ENCODE peak calls at places on chromosomes 5 and 9, in ten cellular contexts. X is heart right ventricle; I is GM13977; W is RWPE2; Q is osteocyte; S is HFF-Myc; T is AG10803; L is tibial nerve; A is dorsolateral prefrontal cortex; N is CD4-positive, alpha-beta T cell. O is an unnamed sample.

GRCh38 chr5:119328753-119329602 is 26.8 kb upstream of the TNFAIP8 start:
- DNase-seq in X (no peak), I (no peak), W (no peak), Q (no peak), S (peak; percentile 70), T (peak; percentile 78), L (no peak), A (no peak), N (peak; percentile 67), O (no peak)

GRCh38 chr5:93675458-93676450 is 65.6 kb downstream of the POU5F2 start:
- DNase-seq in X (no peak), I (no peak), W (no peak), Q (no peak), S (no peak), T (no peak), L (no peak), A (no peak), N (no peak), O (no peak)

GRCh38 chr9:112025886-112026285 is 129.3 kb downstream of the UGCG start:
- DNase-seq in X (no peak), I (no peak), W (no peak), Q (no peak), S (no peak), T (no peak), L (no peak), A (no peak), N (no peak), O (no peak)

GRCh38 chr9:87372401-87372851 is 125.2 kb upstream of the DAPK1 start:
- DNase-seq in X (no peak), I (no peak), W (no peak), Q (no peak), S (no peak), T (no peak), L (no peak), A (no peak), N (no peak), O (no peak)

GRCh38 chr9:125745682-125746016 is 1.5 kb upstream of the PBX3 start:
- DNase-seq in X (no peak), I (no peak), W (no peak), Q (no peak), S (no peak), T (no peak), L (no peak), A (no peak), N (no peak), O (no peak)

GRCh38 chr5:163571755-163572154 is 66.3 kb downstream of the MAT2B start:
- DNase-seq in X (no peak), I (no peak), W (no peak), Q (no peak), S (peak; percentile 99), T (peak; percentile 95), L (no peak), A (peak; percentile 12), N (no peak), O (no peak)

GRCh38 chr5:63697811-63698210 is 264.4 kb downstream of the HTR1A start:
- DNase-seq in X (no peak), I (no peak), W (no peak), Q (no peak), S (no peak), T (no peak), L (no peak), A (no peak), N (no peak), O (no peak)

GRCh38 chr9:31745468-31745867 is 639.0 kb upstream of the ACO1 start:
- DNase-seq in X (no peak), I (no peak), W (no peak), Q (no peak), S (no peak), T (no peak), L (no peak), A (no peak), N (no peak), O (no peak)

GRCh38 chr5:18653216-18653752 is 1019.0 kb downstream of the TAF11L14 start:
- DNase-seq in X (no peak), I (no peak), W (no peak), Q (no peak), S (no peak), T (no peak), L (no peak), A (no peak), N (no peak), O (no peak)

GRCh38 chr9:130835441-130836298 is 616 bp downstream of the ABL1 start:
- DNase-seq in X (peak; percentile 35), I (peak; percentile 69), W (no peak), Q (no peak), S (no peak), T (peak; percentile 39), L (no peak), A (peak; percentile 49), N (no peak), O (no peak)

GRCh38 chr5:179311091-179311470 is 34.2 kb downstream of the ADAMTS2 start:
- DNase-seq in X (no peak), I (no peak), W (peak; percentile 54), Q (no peak), S (no peak), T (peak; percentile 43), L (no peak), A (no peak), N (no peak), O (no peak)

GRCh38 chr5:176474476-176474875 is 26.3 kb downstream of the FAF2 start:
- DNase-seq in X (no peak), I (no peak), W (no peak), Q (no peak), S (no peak), T (no peak), L (no peak), A (no peak), N (no peak), O (no peak)

GRCh38 chr5:8136271-8136670 is 267.3 kb downstream of the MTRR start:
- DNase-seq in X (no peak), I (no peak), W (no peak), Q (no peak), S (no peak), T (no peak), L (no peak), A (peak; percentile 25), N (no peak), O (no peak)

GRCh38 chr5:147339313-147339712 is 104.5 kb downstream of the STK32A start:
- DNase-seq in X (no peak), I (no peak), W (no peak), Q (no peak), S (no peak), T (no peak), L (no peak), A (no peak), N (no peak), O (no peak)

GRCh38 chr9:113998529-113999255 is 79.4 kb downstream of the AMBP start:
- DNase-seq in X (peak; percentile 4), I (no peak), W (no peak), Q (peak; percentile 78), S (no peak), T (no peak), L (no peak), A (peak; percentile 1), N (no peak), O (no peak)
- TF ChIP-seq CTCF in X (no peak), I (no peak), W (no peak), Q (peak; percentile 42), S (peak; percentile 49), T (peak; percentile 54), L (no peak), A (peak; percentile 29), N (no peak), O (peak; percentile 14)

GRCh38 chr5:65663804-65664521 is 39.1 kb downstream of the SHLD3 start:
- DNase-seq in X (no peak), I (no peak), W (no peak), Q (no peak), S (no peak), T (peak; percentile 22), L (no peak), A (no peak), N (no peak), O (no peak)
- TF ChIP-seq CTCF in X (peak; percentile 17), I (no peak), W (peak; percentile 60), Q (peak; percentile 44), S (peak; percentile 42), T (peak; percentile 51), L (no peak), A (peak; percentile 39), N (no peak), O (peak; percentile 53)

GRCh38 chr9:127574089-127574921 is 37.8 kb upstream of the STXBP1 start:
- DNase-seq in X (no peak), I (no peak), W (peak; percentile 83), Q (no peak), S (no peak), T (peak; percentile 67), L (no peak), A (peak; percentile 82), N (no peak), O (no peak)
- TF ChIP-seq CTCF in X (no peak), I (no peak), W (peak; percentile 19), Q (peak; percentile 22), S (no peak), T (peak; percentile 12), L (no peak), A (no peak), N (no peak), O (no peak)

GRCh38 chr5:78797945-78798731 is 149.6 kb upstream of the LHFPL2 start:
- DNase-seq in X (no peak), I (no peak), W (no peak), Q (no peak), S (no peak), T (peak; percentile 83), L (no peak), A (no peak), N (no peak), O (no peak)

GRCh38 chr5:78801413-78801812 is 152.8 kb upstream of the LHFPL2 start:
- DNase-seq in X (no peak), I (no peak), W (no peak), Q (no peak), S (no peak), T (no peak), L (no peak), A (no peak), N (no peak), O (no peak)

GRCh38 chr5:78803386-78803785 is 154.8 kb upstream of the LHFPL2 start:
- DNase-seq in X (peak; percentile 56), I (no peak), W (no peak), Q (no peak), S (no peak), T (peak; percentile 93), L (peak; percentile 34), A (peak; percentile 76), N (no peak), O (no peak)

GRCh38 chr5:78795757-78796156 is 147.2 kb upstream of the LHFPL2 start:
- DNase-seq in X (no peak), I (peak; percentile 46), W (no peak), Q (no peak), S (no peak), T (peak; percentile 61), L (no peak), A (no peak), N (no peak), O (no peak)

GRCh38 chr5:78799254-78800017 is 150.9 kb upstream of the LHFPL2 start:
- DNase-seq in X (no peak), I (no peak), W (no peak), Q (no peak), S (no peak), T (peak; percentile 72), L (no peak), A (no peak), N (no peak), O (no peak)
- TF ChIP-seq CTCF in X (no peak), I (no peak), W (peak; percentile 7), Q (peak; percentile 37), S (peak; percentile 21), T (peak; percentile 48), L (no peak), A (no peak), N (no peak), O (no peak)

GRCh38 chr5:142922223-142922952 is 152.2 kb downstream of the ARHGAP26 start:
- DNase-seq in X (no peak), I (peak; percentile 56), W (no peak), Q (no peak), S (no peak), T (peak; percentile 56), L (no peak), A (no peak), N (no peak), O (no peak)
- TF ChIP-seq CTCF in X (peak; percentile 56), I (peak; percentile 54), W (peak; percentile 86), Q (peak; percentile 61), S (no peak), T (peak; percentile 57), L (peak; percentile 69), A (peak; percentile 77), N (peak; percentile 50), O (peak; percentile 58)

O was measured in progenitor cell of endocrine pancreas.